ENCODE peak calls at places on chromosomes 13 and 19, in ten cellular contexts. D is endodermal cell, J is thoracic aorta, Y is astrocyte of the spinal cord, H is esophagus muscularis mucosa, W is tibial nerve, K is foreskin fibroblast, V is fibroblast of lung, S is AG10803, L is cardiac muscle cell. Q is an unnamed sample.

GRCh38 chr19:5627395-5627904 is 4.6 kb downstream of the SAFB start:
- DNase-seq in H (peak), L (no peak), S (peak), V (peak), Y (no peak), D (peak), W (peak), K (peak), J (no peak), Q (no peak)

GRCh38 chr13:40660270-40660669 is 6.2 kb downstream of the FOXO1 start:
- DNase-seq in J (no peak), W (no peak), D (no peak), V (no peak), Y (no peak), H (no peak), L (no peak), K (no peak), S (no peak), Q (no peak)

GRCh38 chr19:18441804-18442788 is 4.2 kb upstream of the ISYNA1 start:
- DNase-seq in L (no peak), S (no peak), H (no peak), D (no peak), K (no peak), V (no peak), J (no peak), Y (no peak), W (no peak), Q (no peak)

GRCh38 chr13:51978836-51979556 is 32.3 kb downstream of the ATP7B start:
- DNase-seq in D (no peak), V (no peak), S (no peak), H (no peak), L (no peak), W (no peak), K (no peak), Y (no peak), J (no peak), Q (no peak)

GRCh38 chr19:4369888-4370260 is 26.5 kb downstream of the MPND start:
- DNase-seq in W (no peak), J (no peak), K (no peak), L (peak), V (peak), S (peak), H (no peak), Y (peak), D (peak), Q (no peak)

GRCh38 chr13:50357586-50358118 is 342.4 kb downstream of the KCNRG start:
- DNase-seq in J (no peak), Y (peak), L (no peak), S (peak), W (peak), K (peak), H (peak), V (peak), D (no peak), Q (peak)

GRCh38 chr19:10863107-10863700 is 8.1 kb upstream of the CARM1 start:
- DNase-seq in W (no peak), S (peak), V (peak), D (peak), K (no peak), Y (peak), H (no peak), L (peak), J (no peak), Q (no peak)

GRCh38 chr13:51525567-51526165 is 58.6 kb upstream of the WDFY2 start:
- DNase-seq in V (peak), L (no peak), W (no peak), K (peak), D (no peak), S (no peak), J (no peak), H (no peak), Y (no peak), Q (no peak)

GRCh38 chr19:50701367-50701985 is 18.1 kb downstream of the SHANK1 start:
- DNase-seq in J (no peak), K (no peak), S (no peak), L (no peak), D (no peak), Y (no peak), W (no peak), H (no peak), V (no peak), Q (no peak)

GRCh38 chr19:7004313-7004931 is 16.8 kb downstream of the MBD3L2B start:
- DNase-seq in V (peak), L (peak), H (no peak), S (peak), K (peak), J (no peak), D (peak), W (no peak), Y (peak), Q (peak)

GRCh38 chr19:6774821-6775707 is 2.6 kb downstream of the VAV1 start:
- DNase-seq in K (no peak), H (no peak), D (no peak), Y (no peak), W (no peak), V (no peak), J (no peak), S (peak), L (no peak), Q (no peak)

GRCh38 chr13:27086599-27087265 is 84.9 kb downstream of the USP12 start:
- DNase-seq in S (no peak), K (no peak), W (no peak), D (no peak), L (no peak), H (no peak), V (peak), J (no peak), Y (no peak), Q (no peak)

GRCh38 chr19:40737102-40737644 is 13.1 kb downstream of the ACTMAP start:
- DNase-seq in L (no peak), S (no peak), J (no peak), V (no peak), Y (no peak), D (no peak), W (no peak), H (no peak), K (no peak), Q (no peak)

GRCh38 chr13:98143601-98144500 is 957 bp downstream of the FARP1 start:
- DNase-seq in K (peak), J (no peak), S (peak), V (peak), L (peak), H (no peak), W (no peak), Y (peak), D (peak), Q (no peak)

GRCh38 chr19:15935167-15935702 is 906 bp upstream of the CYP4F11 start:
- DNase-seq in J (no peak), L (no peak), H (peak), K (no peak), V (no peak), W (no peak), S (no peak), D (no peak), Y (no peak), Q (peak)

GRCh38 chr13:82480415-82480814 is 1401.9 kb downstream of the SLITRK1 start:
- DNase-seq in Y (no peak), S (no peak), H (no peak), V (no peak), D (no peak), J (no peak), W (no peak), K (no peak), L (peak), Q (no peak)
- TF ChIP-seq CTCF in Y (peak), S (no peak), H (no peak), V (no peak), D (peak), J (no peak), W (no peak), K (no peak), L (no peak), Q (peak)

DNA sequence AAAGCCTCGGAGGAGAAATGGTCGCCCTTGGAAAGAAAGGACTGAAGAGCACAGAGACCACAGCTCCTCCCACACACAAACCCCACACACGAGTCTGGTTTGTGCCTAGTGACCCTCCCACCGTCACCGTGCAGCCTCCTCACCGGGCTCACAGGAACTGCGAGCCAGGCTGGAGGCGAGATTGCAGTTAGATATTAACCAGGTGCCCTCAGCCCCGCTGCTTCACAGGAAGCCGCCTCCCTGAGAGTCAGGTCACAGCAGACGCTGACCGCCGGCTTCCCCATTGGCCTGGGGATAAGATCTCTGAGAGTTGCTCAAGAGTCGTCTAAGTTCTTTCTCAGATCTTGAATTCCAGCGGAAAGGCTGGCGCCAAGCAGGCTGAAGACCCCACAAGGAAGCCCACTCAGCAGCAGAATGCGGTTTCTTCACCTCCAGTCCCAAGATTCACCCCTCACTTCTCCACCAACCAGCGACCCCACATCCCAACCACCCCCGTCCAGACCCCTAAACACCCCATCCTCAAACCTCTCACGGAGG is 844 bp downstream of the ZNF44 start:
- DNase-seq in D (peak), V (peak), W (peak), K (peak), Y (peak), J (no peak), S (peak), L (peak), H (no peak), Q (peak)
- H3K4me3 ChIP-seq in D (peak), V (peak), W (peak), K (peak), Y (peak), J (peak), S (peak), L (peak), H (peak), Q (peak)

GRCh38 chr13:66139250-66139649 is 1090.9 kb downstream of the PCDH9 start:
- DNase-seq in V (no peak), J (no peak), D (no peak), S (no peak), H (no peak), L (no peak), W (no peak), Y (no peak), K (no peak), Q (no peak)

GRCh38 chr13:66139701-66140100 is 1090.4 kb downstream of the PCDH9 start:
- DNase-seq in W (no peak), Y (no peak), S (no peak), K (no peak), L (no peak), H (no peak), V (no peak), J (no peak), D (no peak), Q (no peak)

GRCh38 chr13:66137384-66137783 is 1092.8 kb downstream of the PCDH9 start:
- DNase-seq in L (no peak), D (no peak), H (no peak), K (no peak), W (no peak), V (no peak), J (no peak), Y (no peak), S (no peak), Q (no peak)

DNA sequence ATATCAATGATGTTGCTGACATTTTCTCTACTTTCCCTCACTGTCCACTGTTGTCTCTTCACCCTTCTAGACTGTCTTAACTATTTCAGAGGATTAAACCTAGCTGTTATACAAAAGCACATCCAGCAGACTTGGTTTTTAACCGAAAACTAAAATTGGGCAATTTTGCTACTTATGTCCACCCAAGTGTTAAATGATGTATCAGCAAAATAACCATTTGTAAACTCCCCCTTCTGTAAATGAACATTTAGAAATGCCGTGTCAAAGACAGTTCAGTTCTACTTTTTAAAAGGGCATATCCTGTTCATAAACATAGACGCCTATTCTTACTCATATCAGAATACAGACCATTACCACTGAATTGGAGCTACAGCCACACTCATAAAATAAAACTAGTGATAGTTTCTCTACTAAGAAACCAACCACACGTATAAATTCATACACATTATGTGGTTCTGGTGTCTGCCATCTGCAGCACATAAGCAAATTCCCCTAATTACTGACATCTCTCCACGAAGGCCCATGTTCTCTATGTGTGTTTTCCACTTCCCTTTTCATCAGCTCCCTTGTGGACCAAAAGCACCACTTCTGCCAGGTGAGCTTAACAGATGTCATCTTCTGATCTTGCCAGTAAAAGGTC is 1091.8 kb downstream of the PCDH9 start:
- DNase-seq in W (no peak), S (no peak), Y (no peak), L (no peak), J (no peak), H (no peak), V (no peak), K (no peak), D (no peak), Q (no peak)
- TF ChIP-seq CTCF in W (no peak), S (no peak), Y (no peak), L (no peak), J (no peak), H (no peak), V (no peak), K (no peak), D (no peak), Q (no peak)

DNA sequence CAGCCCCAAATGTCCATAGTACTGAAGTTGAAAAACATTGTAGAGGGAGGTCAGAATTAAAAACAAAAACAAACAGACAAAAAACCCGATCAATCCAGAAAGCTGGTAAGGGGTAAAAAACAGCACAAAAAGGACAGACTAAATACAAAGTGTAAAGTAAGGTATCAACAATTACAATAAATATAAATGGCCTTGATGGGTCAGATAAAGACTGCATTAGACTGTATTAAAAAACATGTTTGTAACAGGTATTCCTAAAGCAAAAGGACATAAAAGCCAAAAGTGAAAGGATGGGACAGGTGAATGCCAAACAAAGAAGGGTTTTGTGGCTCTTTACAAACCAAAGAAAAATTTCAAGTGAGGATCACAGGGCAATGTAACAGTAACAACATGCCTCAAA is 16.3 kb downstream of the ZNF329 start:
- DNase-seq in K (no peak), V (no peak), S (no peak), H (no peak), Y (no peak), D (no peak), W (no peak), J (no peak), L (no peak), Q (no peak)
- H3K4me3 ChIP-seq in K (no peak), V (no peak), S (no peak), H (no peak), Y (no peak), D (peak), W (no peak), J (peak), L (no peak), Q (no peak)

DNA sequence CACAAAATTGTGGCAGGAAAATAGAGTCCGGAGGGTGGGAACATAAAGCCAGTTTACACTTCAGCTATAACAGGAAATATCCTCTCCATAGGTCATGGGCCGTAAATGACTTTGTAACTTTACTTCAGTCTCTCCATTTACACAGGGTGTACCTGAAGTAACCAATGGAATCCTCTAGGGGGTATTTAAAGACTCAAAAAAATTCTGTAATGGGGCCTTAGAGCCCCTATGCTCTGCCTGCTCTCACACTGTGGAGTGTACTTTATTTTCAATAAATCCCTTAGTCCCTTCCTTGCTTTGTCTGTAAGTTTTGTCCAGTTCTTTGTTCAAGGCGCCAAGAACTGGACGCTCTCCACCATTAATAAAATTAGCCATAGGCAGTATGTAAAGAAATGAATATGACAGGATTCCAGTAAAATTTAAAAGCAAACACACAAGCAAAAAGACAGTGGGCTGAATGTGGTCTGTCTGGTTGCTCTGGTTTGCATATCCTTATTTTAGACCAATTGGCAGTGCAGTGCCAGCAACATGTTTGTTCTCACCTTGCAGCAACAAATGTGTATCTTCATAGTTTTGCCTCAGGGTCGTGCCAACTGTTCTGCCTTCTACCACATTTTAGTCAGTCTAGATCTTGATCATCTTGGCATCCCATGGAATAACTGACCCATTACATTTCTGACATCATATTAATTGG is 801.5 kb upstream of the SPRY2 start:
- DNase-seq in S (no peak), H (no peak), Y (no peak), D (no peak), K (no peak), L (no peak), J (no peak), V (no peak), W (no peak), Q (peak)
- TF ChIP-seq CTCF in S (no peak), H (no peak), Y (no peak), D (peak), K (no peak), L (no peak), J (no peak), V (no peak), W (no peak), Q (no peak)

DNA sequence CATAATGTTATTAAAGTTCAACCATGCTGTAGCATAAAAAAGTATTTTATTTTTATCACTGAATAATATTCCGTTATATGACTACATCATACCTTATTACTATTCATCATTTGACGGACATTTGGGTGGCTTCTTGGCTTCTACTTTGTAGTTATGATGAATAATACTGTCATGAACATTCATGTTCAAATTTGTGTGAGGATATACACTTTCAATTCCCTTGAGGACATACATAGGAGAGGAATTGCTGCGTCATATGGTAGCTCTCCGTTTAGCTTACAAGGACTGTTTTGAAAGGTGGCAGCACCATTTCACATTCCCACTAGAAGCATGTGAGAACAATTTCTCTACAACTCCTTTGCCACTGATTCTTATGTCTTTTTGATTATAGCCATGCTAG is 910.8 kb upstream of the MIR17HG start:
- DNase-seq in H (no peak), Y (no peak), S (no peak), K (no peak), J (no peak), W (no peak), L (no peak), D (no peak), V (no peak), Q (no peak)
- H3K4me3 ChIP-seq in H (no peak), Y (no peak), S (no peak), K (no peak), J (no peak), W (no peak), L (no peak), D (no peak), V (no peak), Q (no peak)

GRCh38 chr19:42246869-42247630 is 4.6 kb upstream of the GSK3A start:
- DNase-seq in Y (no peak), K (no peak), D (no peak), J (no peak), W (no peak), S (peak), L (no peak), V (peak), H (peak), Q (no peak)

GRCh38 chr19:42244452-42245220 is 2.2 kb upstream of the GSK3A start:
- DNase-seq in J (peak), L (peak), H (peak), W (peak), Y (peak), S (peak), V (peak), D (peak), K (peak), Q (peak)

GRCh38 chr19:42247631-42248199 is 5.3 kb upstream of the GSK3A start:
- DNase-seq in D (no peak), Y (no peak), J (no peak), K (no peak), V (no peak), L (no peak), S (no peak), H (no peak), W (no peak), Q (no peak)

GRCh38 chr19:42248270-42249148 is 6.1 kb upstream of the GSK3A start:
- DNase-seq in S (no peak), Y (no peak), H (no peak), J (no peak), L (no peak), K (no peak), V (no peak), W (no peak), D (no peak), Q (no peak)

DNA sequence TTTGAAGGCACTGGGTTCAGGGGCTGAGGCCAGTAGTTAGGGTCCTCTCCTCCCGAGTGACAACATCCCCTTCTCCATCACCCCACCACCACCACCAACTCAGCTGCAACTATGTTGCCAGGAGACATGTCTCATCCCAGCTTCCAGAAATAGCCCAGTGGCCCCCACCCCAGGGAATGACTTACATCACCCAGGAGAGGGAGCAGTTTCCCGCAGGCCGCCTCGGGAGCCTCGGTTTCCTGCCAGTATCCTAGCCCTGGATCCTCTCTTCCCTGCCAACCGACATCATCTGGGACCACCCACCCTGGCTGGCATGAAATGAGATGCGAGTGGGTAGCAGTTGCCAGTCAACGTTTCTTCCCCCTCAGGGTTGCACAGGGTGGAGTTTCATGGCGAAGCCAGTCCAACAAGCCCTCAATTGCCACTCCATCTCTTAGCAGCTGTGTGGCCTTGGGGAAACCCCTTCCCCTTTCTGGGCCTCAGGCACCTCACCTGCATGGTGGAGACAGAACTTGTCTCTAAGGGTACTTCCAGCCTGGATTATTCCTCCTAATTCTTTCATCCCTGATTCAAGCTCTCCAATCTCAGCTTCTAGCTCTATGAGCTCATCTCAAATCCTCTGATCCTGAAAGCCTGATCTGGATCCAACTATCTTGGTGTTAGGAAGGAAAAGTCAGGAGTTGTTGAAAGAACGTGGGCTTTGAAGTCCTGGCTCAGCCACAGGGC is 3.9 kb upstream of the GSK3A start:
- DNase-seq in D (peak), H (peak), Y (peak), K (peak), J (peak), V (peak), S (peak), L (peak), W (peak), Q (no peak)
- TF ChIP-seq CTCF in D (peak), H (peak), Y (peak), K (peak), J (peak), V (peak), S (peak), L (peak), W (peak), Q (no peak)